ENCODE peak calls at places on chromosomes 3 and 15, in five cellular contexts. S is WERI-Rb-1; M is transverse colon; W is activated CD4-positive, alpha-beta T cell treated with anti-CD3 and anti-CD28 coated beads, Interleukin-2, amount 10 ng/mL, durations not matched to agents 7 days and 5 days; Z is naive B cell. P is an unnamed sample.

GRCh38 chr3:85790445-85791030 is 831.7 kb downstream of the CADM2 start:
- DNase-seq in M (no peak), S (no peak), Z (no peak), W (no peak), P (no peak)

GRCh38 chr3:175270199-175270837 is 411.2 kb downstream of the NAALADL2 start:
- DNase-seq in W (no peak), M (no peak), S (no peak), Z (no peak), P (no peak)

GRCh38 chr15:52085289-52085688 is 27.3 kb downstream of the BCL2L10 start:
- DNase-seq in W (no peak), Z (no peak), M (no peak), S (no peak), P (no peak)

GRCh38 chr3:20073683-20074082 is 33.4 kb downstream of the KAT2B start:
- DNase-seq in Z (no peak), S (no peak), M (no peak), W (no peak), P (no peak)

GRCh38 chr15:41995476-41995855 is 23.1 kb upstream of the EHD4 start:
- DNase-seq in S (no peak), W (no peak), M (no peak), Z (no peak), P (no peak)

GRCh38 chr3:177208223-177208622 is 10.9 kb upstream of the TBL1XR1 start:
- DNase-seq in S (no peak), W (no peak), Z (no peak), M (no peak), P (no peak)

GRCh38 chr3:125300416-125300815 is 74.7 kb downstream of the ZNF148 start:
- DNase-seq in S (no peak), W (no peak), Z (no peak), M (no peak), P (no peak)

GRCh38 chr15:50051811-50052419 is 67.1 kb downstream of the ATP8B4 start:
- DNase-seq in W (peak; percentile 24), M (peak; percentile 43), Z (no peak), S (peak; percentile 23), P (no peak)